ENCODE peak calls at places on chromosomes 13 and 19, in ten cellular contexts. R is CD8-positive, alpha-beta T cell; O is cardiac fibroblast; S is right atrium auricular region; A is AG04449; F is fibroblast of lung; V is astrocyte of the spinal cord; K is MM.1S; N is cardiac muscle cell; U is Peyer's patch. L is an unnamed sample.

GRCh38 chr19:46355991-46356669 is 9.2 kb downstream of the PPP5C start:
- DNase-seq in U (no peak), K (no peak), V (no peak), R (no peak), N (no peak), O (no peak), F (no peak), S (no peak), A (no peak), L (no peak)

GRCh38 chr13:113078895-113079720 is 26.5 kb upstream of the F7 start:
- DNase-seq in S (no peak), F (no peak), O (no peak), U (no peak), N (no peak), V (no peak), K (no peak), R (no peak), A (no peak), L (no peak)

GRCh38 chr13:40388617-40389016 is 277.8 kb downstream of the FOXO1 start:
- DNase-seq in A (no peak), K (peak; percentile 77), F (peak; percentile 58), R (peak; percentile 77), U (no peak), S (no peak), N (no peak), V (no peak), O (no peak), L (peak; percentile 77)

GRCh38 chr19:55258476-55258827 is 365 bp downstream of the PPP6R1 start:
- DNase-seq in A (no peak), K (peak; percentile 49), F (no peak), S (no peak), N (no peak), V (no peak), R (peak; percentile 38), U (no peak), O (no peak), L (no peak)

GRCh38 chr13:39105110-39105509 is 66.9 kb downstream of the NHLRC3 start:
- DNase-seq in U (no peak), R (no peak), N (peak; percentile 32), S (no peak), O (peak; percentile 25), A (no peak), V (peak; percentile 2), F (no peak), K (peak; percentile 29), L (no peak)

GRCh38 chr13:76012091-76012721 is 376.1 kb downstream of the LMO7 start:
- DNase-seq in N (peak; percentile 34), F (peak; percentile 76), O (peak; percentile 53), R (no peak), S (no peak), U (no peak), A (no peak), K (no peak), V (peak; percentile 42), L (no peak)

GRCh38 chr19:4878491-4878968 is 11.1 kb upstream of the PLIN3 start:
- DNase-seq in U (no peak), N (no peak), V (no peak), F (no peak), R (no peak), O (no peak), K (no peak), S (no peak), A (no peak), L (no peak)

GRCh38 chr19:4173479-4174211 is 8.7 kb downstream of the SIRT6 start:
- DNase-seq in F (no peak), S (no peak), R (no peak), N (no peak), V (no peak), O (no peak), K (no peak), U (no peak), A (no peak), L (no peak)

GRCh38 chr19:40088299-40089047 is 2.3 kb downstream of the ZNF780A start:
- DNase-seq in A (no peak), N (no peak), S (no peak), U (no peak), V (no peak), O (no peak), K (no peak), R (no peak), F (no peak), L (no peak)

GRCh38 chr13:95388420-95389079 is 87.3 kb upstream of the ABCC4 start:
- DNase-seq in R (no peak), N (no peak), S (no peak), U (no peak), F (no peak), V (no peak), A (no peak), K (no peak), O (no peak), L (no peak)

GRCh38 chr19:17555929-17556813 is 722 bp downstream of the COLGALT1 start:
- DNase-seq in A (no peak), N (peak; percentile 81), S (peak; percentile 75), F (peak; percentile 45), K (peak; percentile 43), U (peak; percentile 78), O (peak; percentile 79), R (no peak), V (peak; percentile 47), L (no peak)
- TF ChIP-seq CTCF in A (no peak), N (no peak), S (peak; percentile 12), F (no peak), K (no peak), U (no peak), O (no peak), R (no peak), V (peak; percentile 35), L (peak; percentile 5)

DNA sequence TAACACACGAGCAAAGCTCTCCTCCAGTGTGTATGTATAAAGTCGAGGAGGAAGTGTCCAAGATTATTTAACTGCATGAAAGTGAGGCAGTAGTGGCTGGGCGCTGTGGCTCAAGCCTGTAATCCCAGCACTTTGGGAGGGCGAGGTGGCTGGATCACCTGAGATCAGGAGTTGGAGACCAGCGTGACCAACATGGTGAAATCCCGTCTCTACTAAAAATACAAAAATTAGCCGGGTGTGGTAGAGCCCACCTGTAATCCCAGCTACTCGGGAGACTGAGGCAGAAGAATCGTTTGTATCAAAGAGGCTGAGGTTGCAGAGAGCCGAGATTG is 1.2 kb upstream of the ZNF20 start:
- DNase-seq in K (no peak), R (no peak), F (no peak), S (no peak), V (no peak), A (no peak), O (no peak), N (no peak), U (no peak), L (no peak)
- TF ChIP-seq CTCF in K (no peak), R (peak; percentile 38), F (no peak), S (peak; percentile 4), V (no peak), A (no peak), O (no peak), N (no peak), U (no peak), L (no peak)

GRCh38 chr13:41515491-41516139 is 58.3 kb downstream of the RGCC start:
- DNase-seq in V (no peak), K (no peak), A (no peak), O (no peak), U (no peak), F (no peak), S (peak; percentile 50), N (no peak), R (no peak), L (no peak)

GRCh38 chr13:41514853-41515395 is 57.6 kb downstream of the RGCC start:
- DNase-seq in O (no peak), U (no peak), N (no peak), A (no peak), S (peak; percentile 11), R (no peak), F (no peak), K (no peak), V (no peak), L (no peak)

GRCh38 chr13:41516166-41516565 is 58.8 kb downstream of the RGCC start:
- DNase-seq in K (no peak), O (no peak), S (peak; percentile 34), U (no peak), A (no peak), N (no peak), R (no peak), F (no peak), V (no peak), L (no peak)

GRCh38 chr13:41513600-41513999 is 56.2 kb downstream of the RGCC start:
- DNase-seq in O (no peak), U (no peak), S (peak; percentile 30), R (no peak), F (no peak), V (no peak), N (no peak), K (no peak), A (no peak), L (no peak)

DNA sequence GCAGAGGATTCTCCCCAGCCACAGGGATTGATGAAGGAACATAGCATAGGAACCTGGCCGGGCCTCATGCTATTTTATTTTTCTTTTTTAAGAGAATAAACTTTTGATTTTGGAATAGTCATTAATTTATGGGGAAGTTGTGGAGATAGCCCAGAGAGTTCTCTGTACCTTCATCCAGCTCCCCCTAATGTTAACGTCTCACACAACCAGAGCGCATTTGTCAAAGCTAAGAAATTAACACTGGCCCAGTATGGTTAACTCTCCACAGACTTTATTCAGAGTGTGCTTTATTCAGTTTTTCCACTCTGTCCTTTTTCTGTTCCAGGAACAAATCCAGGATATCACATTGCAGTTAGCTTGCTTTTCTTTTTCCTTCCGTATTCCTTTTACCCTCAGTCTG is 59.4 kb downstream of the RGCC start:
- DNase-seq in F (no peak), V (no peak), K (no peak), S (peak; percentile 9), A (no peak), N (no peak), O (no peak), R (no peak), U (no peak), L (no peak)
- TF ChIP-seq CTCF in F (no peak), V (no peak), K (no peak), S (no peak), A (no peak), N (no peak), O (no peak), R (no peak), U (no peak), L (no peak)

DNA sequence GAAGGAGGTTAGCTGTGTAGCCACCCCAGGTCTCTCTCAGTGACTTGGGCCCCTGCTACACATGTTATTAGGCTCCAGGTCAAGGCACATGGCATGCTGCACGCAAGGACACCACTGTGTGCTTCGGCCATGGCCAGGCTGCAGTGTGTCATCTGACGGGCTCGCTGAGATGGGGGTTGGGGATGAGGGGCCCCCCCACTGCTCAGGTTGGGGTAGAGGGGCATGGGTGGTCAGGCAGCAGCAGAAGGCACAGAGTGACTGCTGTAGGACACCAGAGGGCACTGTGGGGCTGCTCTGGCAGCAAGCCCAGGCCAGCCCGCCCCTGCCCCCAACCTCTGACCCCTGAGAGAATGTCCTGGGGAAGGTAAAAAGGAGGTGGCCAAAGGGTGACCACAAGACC is 32.2 kb upstream of the ISYNA1 start:
- DNase-seq in V (no peak), K (no peak), U (no peak), F (no peak), R (no peak), O (no peak), A (no peak), N (no peak), S (no peak), L (no peak)
- TF ChIP-seq CTCF in V (peak; percentile 56), K (peak; percentile 41), U (no peak), F (peak; percentile 58), R (no peak), O (peak; percentile 52), A (peak; percentile 38), N (peak; percentile 46), S (peak; percentile 48), L (peak; percentile 60)

L was measured in GM12864.